ENCODE peak calls at places on chromosomes 5 and 9, in nine cellular contexts. Y, O, I, L, C, W, H, Z and F are unnamed samples.

GRCh38 chr9:114214686-114215397 is 59.5 kb downstream of the COL27A1 start:
- DNase-seq in L (no peak), Z (no peak), O (no peak), H (no peak), I (no peak), Y (no peak), C (no peak), W (peak), F (no peak)

GRCh38 chr9:125538092-125538473 is 168.9 kb downstream of the MAPKAP1 start:
- DNase-seq in Z (no peak), I (peak), W (no peak), O (no peak), C (no peak), H (no peak), Y (peak), L (no peak), F (no peak)

GRCh38 chr5:167555771-167556170 is 735.7 kb upstream of the WWC1 start:
- DNase-seq in O (no peak), I (no peak), L (no peak), Z (no peak), C (no peak), Y (no peak), W (no peak), H (no peak), F (no peak)

GRCh38 chr9:107489144-107489673 is 360 bp downstream of the KLF4 start:
- DNase-seq in C (no peak), Z (no peak), L (no peak), O (no peak), Y (no peak), W (no peak), H (peak), I (no peak), F (peak)

GRCh38 chr5:73312146-73312871 is 136.3 kb downstream of the FOXD1 start:
- DNase-seq in O (peak), Y (peak), H (no peak), C (no peak), I (no peak), W (no peak), Z (no peak), L (no peak), F (no peak)

GRCh38 chr9:32603914-32604852 is 31.2 kb upstream of the NDUFB6 start:
- DNase-seq in C (no peak), Y (peak), O (no peak), W (no peak), H (peak), I (no peak), L (no peak), Z (no peak), F (no peak)

GRCh38 chr5:53253421-53253871 is 143.9 kb upstream of the MOCS2 start:
- DNase-seq in H (no peak), Y (no peak), O (no peak), L (no peak), W (no peak), I (peak), C (peak), Z (no peak), F (no peak)

GRCh38 chr5:9686211-9686610 is 56.1 kb upstream of the TAS2R1 start:
- DNase-seq in H (no peak), Z (no peak), Y (peak), C (no peak), I (no peak), O (no peak), L (no peak), W (no peak), F (no peak)

GRCh38 chr5:83162598-83162997 is 85.3 kb downstream of the XRCC4 start:
- DNase-seq in L (no peak), O (no peak), Z (no peak), C (no peak), Y (no peak), H (no peak), W (no peak), I (no peak), F (no peak)

GRCh38 chr5:107476783-107477182 is 194.0 kb downstream of the EFNA5 start:
- DNase-seq in O (no peak), Z (no peak), C (peak), H (no peak), Y (peak), W (no peak), I (no peak), L (no peak), F (no peak)

GRCh38 chr9:12849486-12850010 is 74.7 kb downstream of the LURAP1L start:
- DNase-seq in O (no peak), Y (no peak), L (no peak), H (no peak), W (no peak), I (peak), C (no peak), Z (no peak), F (no peak)

GRCh38 chr5:42806004-42806700 is 5.5 kb downstream of the SELENOP start:
- DNase-seq in O (no peak), I (no peak), C (no peak), L (no peak), W (no peak), Y (no peak), H (no peak), Z (no peak), F (no peak)

GRCh38 chr9:79149585-79149984 is 422.2 kb upstream of the TLE4 start:
- DNase-seq in O (no peak), C (no peak), L (no peak), H (no peak), I (no peak), Y (no peak), Z (no peak), W (no peak), F (no peak)

GRCh38 chr9:95098391-95098921 is 219.1 kb downstream of the FANCC start:
- DNase-seq in I (no peak), W (no peak), C (no peak), L (no peak), Y (no peak), O (no peak), Z (no peak), H (no peak), F (no peak)

GRCh38 chr5:152688561-152689274 is 283.6 kb upstream of the NMUR2 start:
- DNase-seq in Z (no peak), I (peak), O (no peak), W (no peak), H (peak), C (no peak), Y (peak), L (no peak), F (no peak)

GRCh38 chr9:114387678-114388431 is at the start of gene AKNA:
- DNase-seq in W (peak), C (peak), O (peak), H (peak), Y (peak), I (peak), Z (peak), L (no peak), F (peak)

GRCh38 chr9:29208670-29209069 is 1635.4 kb upstream of the C9orf72 start:
- DNase-seq in C (no peak), W (no peak), Z (no peak), I (no peak), O (no peak), Y (peak), L (no peak), H (peak), F (no peak)